ENCODE peak calls at places on chromosomes 3 and 15, in five cellular contexts. G, Z, N, H and V are unnamed samples.

GRCh38 chr3:188900421-188900941 is 271.3 kb upstream of the TPRG1 start:
- DNase-seq in G (no peak), Z (no peak), N (no peak), H (no peak), V (no peak)

GRCh38 chr15:90315276-90315982 is 36.7 kb upstream of the ZNF774 start:
- DNase-seq in G (peak), Z (peak), N (no peak), H (peak), V (no peak)

GRCh38 chr15:52261026-52261425 is 34.6 kb downstream of the MYO5C start:
- DNase-seq in G (no peak), Z (no peak), N (no peak), H (no peak), V (no peak)

GRCh38 chr3:83890039-83890762 is 1068.6 kb upstream of the CADM2 start:
- DNase-seq in G (no peak), Z (no peak), N (no peak), H (no peak), V (no peak)

GRCh38 chr3:10940106-10940505 is 52.4 kb upstream of the SLC6A1 start:
- DNase-seq in G (no peak), Z (peak), N (no peak), H (no peak), V (no peak)

GRCh38 chr15:52652984-52653383 is 26.2 kb downstream of the ATOSA start:
- DNase-seq in G (no peak), Z (no peak), N (no peak), H (no peak), V (no peak)

GRCh38 chr15:74917676-74918075 is 11.0 kb upstream of the FAM219B start:
- DNase-seq in G (no peak), Z (no peak), N (no peak), H (no peak), V (no peak)

GRCh38 chr3:178083906-178084823 is 452.1 kb upstream of the KCNMB2 start:
- DNase-seq in G (no peak), Z (no peak), N (peak), H (no peak), V (no peak)

GRCh38 chr3:23239181-23240068 is 36.3 kb downstream of the UBE2E2 start:
- DNase-seq in G (no peak), Z (no peak), N (no peak), H (no peak), V (no peak)
- TF ChIP-seq CTCF in G (no peak), Z (no peak), N (no peak), H (no peak), V (no peak)

DNA sequence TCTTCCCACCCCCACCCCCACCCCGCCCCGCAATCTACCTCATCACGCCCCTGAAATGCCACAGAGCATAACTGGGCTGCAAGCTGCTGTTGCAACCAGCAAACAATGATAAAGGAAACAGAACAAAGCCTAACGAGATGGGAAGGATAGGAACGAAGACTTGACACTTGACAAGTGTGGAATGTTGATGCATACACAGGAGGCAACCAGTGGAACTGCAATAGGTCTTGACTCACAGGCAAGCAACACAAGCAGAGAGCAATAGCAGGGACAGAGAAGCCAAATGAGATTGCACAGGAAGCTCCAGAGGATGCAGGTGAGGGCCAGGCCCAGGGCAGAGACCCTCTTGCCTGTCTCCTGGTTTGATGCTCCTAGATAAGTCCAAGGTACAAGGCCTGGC is 225.9 kb downstream of the IGSF11 start:
- DNase-seq in G (no peak), Z (no peak), N (no peak), H (no peak), V (no peak)
- TF ChIP-seq CTCF in G (no peak), Z (no peak), N (no peak), H (no peak), V (no peak)

GRCh38 chr3:75906555-75907112 is 121.3 kb upstream of the ZNF717 start:
- DNase-seq in G (no peak), Z (no peak), N (peak), H (no peak), V (no peak)
- TF ChIP-seq CTCF in G (no peak), Z (no peak), N (peak), H (no peak), V (no peak)

DNA sequence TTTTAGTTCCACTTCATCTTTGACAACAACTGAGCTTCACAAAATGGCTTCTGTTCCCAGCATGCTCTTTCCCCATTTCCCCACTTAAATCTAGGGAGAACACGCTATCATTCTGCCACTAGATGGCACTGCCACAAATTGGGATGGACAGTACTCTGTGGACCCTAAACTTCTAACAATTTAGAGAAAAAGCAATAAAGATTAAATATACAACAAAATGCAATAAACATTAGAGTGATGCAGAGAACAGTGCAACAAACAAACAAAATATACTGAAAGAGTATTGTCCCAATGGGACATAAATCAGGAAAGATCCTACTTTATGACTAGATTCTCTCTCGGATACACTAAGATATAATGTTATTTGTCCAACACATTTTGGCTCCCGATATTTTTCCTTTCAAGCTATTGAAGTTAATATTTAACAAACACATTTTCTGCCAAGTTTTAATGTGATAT is 169.7 kb upstream of the TMCO5A start:
- DNase-seq in G (no peak), Z (no peak), N (peak), H (peak), V (peak)
- TF ChIP-seq CTCF in G (peak), Z (peak), N (peak), H (peak), V (peak)

DNA sequence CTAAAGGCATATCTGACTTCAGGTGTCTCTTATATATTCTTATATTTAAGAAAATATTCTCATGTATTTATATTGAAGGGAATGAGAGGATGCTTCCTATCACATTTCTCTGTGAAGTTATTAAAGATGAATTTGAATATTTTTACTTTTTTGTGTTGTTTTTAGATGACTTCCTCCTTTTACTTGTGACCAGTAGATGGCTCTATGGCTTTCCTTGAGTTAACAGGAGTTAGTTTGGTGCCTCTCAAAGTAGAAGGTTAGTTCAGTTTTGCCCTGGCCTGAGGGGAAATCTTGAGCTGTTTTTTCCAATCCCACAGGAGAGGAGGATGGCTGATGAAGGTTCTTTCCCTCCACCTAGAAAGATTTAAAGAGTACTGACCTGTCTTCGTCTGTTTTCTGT is 80.7 kb downstream of the SQOR start:
- DNase-seq in G (no peak), Z (no peak), N (no peak), H (no peak), V (no peak)
- TF ChIP-seq CTCF in G (no peak), Z (peak), N (peak), H (no peak), V (peak)

DNA sequence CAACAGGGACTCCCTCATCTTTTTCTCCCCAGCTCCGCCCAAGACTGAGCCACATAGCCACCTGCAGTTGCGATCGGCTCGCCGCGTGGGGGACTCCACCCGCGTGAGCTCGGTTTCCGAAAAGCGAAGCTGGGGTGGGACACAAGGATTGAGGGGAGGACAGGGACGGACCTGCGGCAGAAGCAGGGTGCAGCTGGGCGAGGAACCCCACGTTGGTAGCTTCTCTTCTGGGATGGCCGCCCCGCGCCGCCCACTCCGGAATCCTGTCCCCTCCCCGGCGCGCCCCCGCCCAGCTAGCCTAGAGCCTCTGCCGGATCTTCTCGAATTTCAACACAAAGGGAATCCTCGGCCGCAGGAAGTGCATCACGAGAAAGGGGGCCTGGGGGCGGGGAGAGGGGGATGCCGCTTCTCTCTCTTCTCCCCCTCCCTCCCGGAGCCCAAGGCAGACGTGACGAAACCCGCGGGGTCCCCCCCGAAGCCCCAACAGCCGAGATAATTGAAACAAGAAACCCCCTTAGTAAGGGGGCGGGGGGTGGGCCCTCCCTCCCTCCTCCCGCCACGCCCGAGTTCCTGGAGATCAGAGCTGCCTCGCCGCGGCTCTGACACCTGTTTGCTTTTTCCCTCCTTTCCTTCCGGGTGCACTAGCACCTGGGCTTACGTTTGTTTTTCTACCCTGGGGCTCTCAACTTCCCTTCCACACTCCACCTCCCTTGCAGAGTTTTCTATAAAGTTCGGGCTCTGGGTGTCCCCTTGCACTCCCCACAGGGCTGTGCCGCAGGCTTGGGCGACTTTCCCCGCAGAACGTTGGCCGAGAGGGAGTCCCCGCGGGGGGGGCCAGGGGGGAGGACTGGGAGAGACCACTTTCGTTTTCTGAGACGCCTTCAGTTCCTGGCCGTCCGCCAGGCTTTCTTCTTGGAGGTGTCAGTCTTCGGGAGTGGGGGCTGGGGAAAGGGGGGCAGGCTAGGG is 1.3 kb upstream of the KCNH8 start:
- DNase-seq in G (peak), Z (peak), N (peak), H (peak), V (peak)
- TF ChIP-seq CTCF in G (peak), Z (peak), N (peak), H (peak), V (peak)

DNA sequence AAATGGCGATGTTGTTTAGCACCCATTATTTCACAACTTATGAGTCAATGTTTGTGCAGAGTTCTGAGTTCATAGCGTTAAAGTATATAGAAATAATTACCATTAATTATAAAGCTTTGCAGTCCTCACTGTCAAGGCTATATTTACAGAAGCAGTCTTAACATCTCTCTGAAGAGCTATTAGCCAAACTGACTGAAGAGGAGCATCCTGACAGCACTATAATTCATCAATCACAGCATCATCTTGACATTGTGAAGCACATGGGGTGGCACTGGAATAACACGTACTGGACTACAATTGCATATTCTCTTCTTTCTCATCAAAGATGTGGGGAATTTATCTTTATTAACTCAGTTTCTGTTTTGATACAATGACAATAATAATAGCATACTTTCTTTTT is 260.6 kb upstream of the MME start:
- DNase-seq in G (no peak), Z (no peak), N (no peak), H (no peak), V (no peak)
- TF ChIP-seq CTCF in G (no peak), Z (no peak), N (no peak), H (no peak), V (no peak)